ENCODE peak calls at places on chromosomes 5 and 9, in ten cellular contexts. G, K, P, F, T, E, Z, U, I and J are unnamed samples. For H3K4me1, the result is how much of the 10 kb centered on the place peaks cover.

GRCh38 chr9:113854310-113854709 is 21.8 kb upstream of the ZNF618 start:
- DNase-seq in G (no peak), K (no peak), P (no peak), F (no peak), T (no peak), E (no peak), Z (no peak), U (no peak), I (no peak), J (no peak)

GRCh38 chr5:68343421-68343826 is 127.9 kb downstream of the PIK3R1 start:
- DNase-seq in G (no peak), K (no peak), P (no peak), F (peak), T (no peak), E (no peak), Z (peak), U (no peak), I (peak), J (peak)

GRCh38 chr5:78627175-78627574 is 21.4 kb downstream of the LHFPL2 start:
- DNase-seq in G (no peak), K (no peak), P (no peak), F (no peak), T (no peak), E (no peak), Z (no peak), U (no peak), I (peak), J (no peak)

GRCh38 chr9:78296208-78296892 is 575 bp upstream of the PSAT1 start:
- DNase-seq in G (peak), K (peak), P (peak), F (peak), T (no peak), E (peak), Z (peak), U (peak), I (peak), J (peak)

GRCh38 chr5:180328296-180329137 is 24.6 kb downstream of the GFPT2 start:
- DNase-seq in G (peak), K (peak), P (peak), F (peak), T (peak), E (peak), Z (peak), U (peak), I (peak), J (peak)

GRCh38 chr5:179080724-179081123 is 20.6 kb downstream of the ZNF354C start:
- DNase-seq in G (no peak), K (no peak), P (no peak), F (no peak), T (no peak), E (no peak), Z (no peak), U (no peak), I (no peak), J (no peak)

GRCh38 chr5:106640511-106640910 is 1030.2 kb downstream of the EFNA5 start:
- DNase-seq in G (no peak), K (no peak), P (no peak), F (no peak), T (no peak), E (no peak), Z (no peak), U (no peak), I (no peak), J (no peak)

GRCh38 chr5:139880416-139881144 is 85.0 kb downstream of the PSD2 start:
- DNase-seq in G (no peak), K (no peak), P (no peak), F (no peak), T (no peak), E (no peak), Z (no peak), U (peak), I (peak), J (no peak)

GRCh38 chr9:8268881-8269280 is 469.3 kb upstream of the DMAC1 start:
- DNase-seq in G (no peak), K (no peak), P (no peak), F (no peak), T (no peak), E (no peak), Z (no peak), U (no peak), I (peak), J (no peak)

GRCh38 chr9:129632460-129632859 is 6.5 kb downstream of the NTMT1 start:
- DNase-seq in G (no peak), K (no peak), P (no peak), F (peak), T (no peak), E (no peak), Z (no peak), U (no peak), I (no peak), J (no peak)

GRCh38 chr5:135309391-135310327 is 89.4 kb downstream of the MACROH2A1 start:
- DNase-seq in G (no peak), K (no peak), P (no peak), F (no peak), T (no peak), E (no peak), Z (no peak), U (no peak), I (peak), J (no peak)

GRCh38 chr5:171420429-171421231 is 1.2 kb downstream of the FGF18 start:
- DNase-seq in G (no peak), K (no peak), P (no peak), F (peak), T (no peak), E (peak), Z (no peak), U (peak), I (peak), J (peak)

GRCh38 chr5:32508806-32509805 is 64.6 kb upstream of the ZFR start:
- DNase-seq in G (no peak), K (no peak), P (no peak), F (no peak), T (no peak), E (no peak), Z (no peak), U (no peak), I (no peak), J (peak)

GRCh38 chr5:143618146-143618545 is 193.8 kb upstream of the HMHB1 start:
- DNase-seq in G (no peak), K (no peak), P (no peak), F (no peak), T (no peak), E (no peak), Z (no peak), U (no peak), I (no peak), J (no peak)

GRCh38 chr9:85114799-85115198 is 445.3 kb downstream of the NTRK2 start:
- DNase-seq in G (no peak), K (no peak), P (no peak), F (no peak), T (no peak), E (no peak), Z (no peak), U (no peak), I (no peak), J (no peak)

GRCh38 chr9:114300846-114301797 is 21.8 kb upstream of the ORM1 start:
- DNase-seq in G (no peak), K (peak), P (no peak), F (no peak), T (no peak), E (no peak), Z (no peak), U (no peak), I (no peak), J (no peak)

GRCh38 chr5:35771321-35771720 is 85.4 kb upstream of the IL7R start:
- DNase-seq in G (no peak), K (no peak), P (no peak), F (peak), T (no peak), E (no peak), Z (no peak), U (no peak), I (peak), J (no peak)

GRCh38 chr9:93202919-93203712 is 19.2 kb downstream of the WNK2 start:
- DNase-seq in G (no peak), K (no peak), P (no peak), F (no peak), T (no peak), E (no peak), Z (no peak), U (no peak), I (no peak), J (peak)

GRCh38 chr9:95167998-95168397 is 149.5 kb downstream of the FANCC start:
- DNase-seq in G (peak), K (peak), P (peak), F (peak), T (peak), E (peak), Z (peak), U (peak), I (peak), J (no peak)

GRCh38 chr5:76724871-76725270 is 8.9 kb downstream of the F2R start:
- DNase-seq in G (no peak), K (no peak), P (peak), F (peak), T (no peak), E (no peak), Z (peak), U (no peak), I (no peak), J (peak)

GRCh38 chr9:19641046-19641445 is 147.8 kb downstream of the SLC24A2 start:
- DNase-seq in G (no peak), K (no peak), P (no peak), F (no peak), T (no peak), E (no peak), Z (no peak), U (no peak), I (peak), J (no peak)

GRCh38 chr9:97997330-97998276 is 14.5 kb downstream of the ANP32B start:
- DNase-seq in G (no peak), K (no peak), P (no peak), F (no peak), T (no peak), E (no peak), Z (no peak), U (no peak), I (no peak), J (no peak)

GRCh38 chr5:60688980-60689379 is 11.0 kb downstream of the DEPDC1B start:
- DNase-seq in G (no peak), K (no peak), P (no peak), F (no peak), T (no peak), E (no peak), Z (no peak), U (no peak), I (no peak), J (no peak)

GRCh38 chr5:138752341-138752950 is 779 bp upstream of the CTNNA1 start:
- DNase-seq in G (peak), K (peak), P (peak), F (no peak), T (peak), E (peak), Z (peak), U (no peak), I (peak), J (no peak)

DNA sequence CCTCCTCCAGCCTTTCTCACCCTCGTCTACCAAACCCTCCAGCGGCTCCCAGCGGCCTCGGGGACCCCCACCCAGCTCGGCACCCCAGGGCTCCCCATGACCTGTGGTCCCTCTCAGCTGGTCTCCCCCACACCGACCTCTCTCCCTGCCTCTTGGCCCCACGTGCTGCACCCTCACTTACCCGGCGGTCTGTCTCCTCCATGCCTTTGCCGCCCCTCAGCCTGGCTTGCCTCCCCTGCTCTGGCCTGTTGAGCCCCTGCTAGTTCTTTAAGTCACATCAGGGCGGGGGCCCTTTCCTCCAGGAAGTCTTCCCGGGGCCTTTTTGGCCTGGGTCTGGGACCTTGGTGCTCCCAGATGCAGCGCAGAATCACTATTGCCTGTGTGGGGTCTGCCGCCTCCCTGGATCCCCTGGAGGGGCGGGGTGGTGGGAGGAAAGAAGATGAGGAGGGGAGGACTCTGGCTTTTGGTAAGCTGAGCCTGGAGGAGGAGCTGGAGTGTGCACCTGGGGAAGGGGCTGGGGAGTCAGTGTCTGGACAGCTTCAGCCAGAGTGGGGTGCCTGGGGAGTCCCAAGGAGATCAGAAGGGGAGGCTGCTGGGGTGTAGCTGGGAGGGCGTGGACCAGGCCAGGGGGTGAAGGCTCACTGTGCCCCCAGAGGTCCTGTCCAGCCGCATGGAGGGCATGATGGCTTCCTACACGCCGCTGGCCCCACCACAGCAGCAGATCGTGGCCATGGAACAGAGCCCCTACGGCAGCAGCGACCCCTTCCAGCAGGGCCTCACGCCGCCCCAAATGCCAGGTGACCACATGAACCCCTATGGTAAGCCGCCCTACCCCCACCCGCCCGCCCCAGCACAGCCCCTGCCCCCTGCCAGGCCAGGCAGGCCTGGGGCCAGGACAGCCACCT is 81.7 kb downstream of the LMX1B start:
- DNase-seq in G (no peak), K (no peak), P (no peak), F (no peak), T (no peak), E (peak), Z (no peak), U (peak), I (no peak), J (peak)
- H3K4me2 ChIP-seq in G (no peak), K (no peak), P (no peak), F (no peak), T (no peak), E (no peak), Z (no peak), U (no peak), I (no peak), J (no peak)

GRCh38 chr9:120904999-120905793 is 21.4 kb downstream of the TRAF1 start:
- DNase-seq in G (peak), K (no peak), P (no peak), F (no peak), T (no peak), E (no peak), Z (no peak), U (no peak), I (no peak), J (no peak)
- H3K4me1 ChIP-seq in G (half or more), K (under half), P (under half), F (under half), T (under half), E (under half), Z (under half), U (under half), I (under half), J (under half)

GRCh38 chr5:90759119-90759518 is 200.5 kb downstream of the ADGRV1 start:
- DNase-seq in G (no peak), K (no peak), P (no peak), F (no peak), T (no peak), E (no peak), Z (no peak), U (no peak), I (no peak), J (no peak)
- TF ChIP-seq CTCF in G (no peak), K (no peak), P (no peak), F (no peak), T (no peak), E (no peak), Z (no peak), U (no peak), I (no peak), J (no peak)

GRCh38 chr9:70020217-70020616 is 23.4 kb upstream of the MAMDC2 start:
- DNase-seq in G (no peak), K (no peak), P (no peak), F (no peak), T (no peak), E (peak), Z (no peak), U (no peak), I (no peak), J (no peak)

GRCh38 chr9:70015099-70015498 is 28.5 kb upstream of the MAMDC2 start:
- DNase-seq in G (no peak), K (no peak), P (no peak), F (no peak), T (no peak), E (no peak), Z (no peak), U (no peak), I (no peak), J (no peak)

DNA sequence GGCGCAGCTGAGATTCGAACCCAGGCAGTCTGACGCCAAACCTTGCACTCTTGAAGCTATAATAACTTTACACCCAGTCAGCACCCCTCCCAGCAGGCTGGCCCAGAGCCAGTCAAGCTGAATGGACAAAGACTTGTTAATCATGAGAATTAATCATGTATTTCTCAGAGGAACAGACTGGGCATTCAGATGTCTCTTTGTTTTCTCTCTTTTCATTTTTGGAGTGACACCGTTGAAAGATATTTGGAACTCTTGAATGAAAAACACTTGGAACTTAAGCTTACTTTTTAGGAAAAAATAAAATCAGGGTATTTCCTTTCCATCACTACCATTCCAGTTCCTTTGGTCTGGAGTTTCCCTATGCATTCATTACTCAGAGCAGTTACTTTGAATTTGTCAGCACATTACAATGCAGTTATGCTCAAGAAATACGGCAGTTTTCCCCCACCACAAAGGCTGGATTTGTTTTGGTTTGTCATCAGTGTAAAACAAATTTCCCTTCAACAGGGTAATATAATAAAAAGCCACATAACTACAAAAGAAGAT is 22.5 kb upstream of the MAMDC2 start:
- DNase-seq in G (no peak), K (no peak), P (no peak), F (peak), T (no peak), E (no peak), Z (no peak), U (no peak), I (peak), J (peak)
- H3K4me2 ChIP-seq in G (no peak), K (no peak), P (no peak), F (peak), T (peak), E (no peak), Z (no peak), U (peak), I (peak), J (peak)

DNA sequence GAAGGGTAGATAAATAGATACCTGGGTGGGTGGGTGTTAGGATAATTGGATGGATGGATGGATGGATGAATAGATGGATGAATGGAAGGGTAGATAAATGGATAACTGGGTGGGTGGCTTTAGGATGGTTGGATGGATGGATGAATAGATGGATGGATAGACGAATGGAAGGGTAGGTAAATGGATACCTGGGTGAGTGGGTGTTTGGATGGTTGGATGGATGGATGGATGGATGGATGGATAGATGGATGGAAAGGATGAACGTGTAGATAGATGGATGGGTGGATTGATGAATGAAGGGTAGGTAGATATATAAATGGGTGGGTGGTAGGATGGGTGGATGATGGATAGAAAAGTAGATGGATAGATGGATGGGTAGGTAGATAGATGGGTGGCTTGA is 59.8 kb upstream of the RXRA start:
- DNase-seq in G (no peak), K (no peak), P (no peak), F (no peak), T (no peak), E (no peak), Z (no peak), U (no peak), I (no peak), J (no peak)
- H3K4me1 ChIP-seq in G (under half), K (under half), P (half or more), F (under half), T (under half), E (under half), Z (under half), U (under half), I (under half), J (under half)

GRCh38 chr9:127698985-127699670 is 7.7 kb upstream of the CFAP157 start:
- DNase-seq in G (peak), K (peak), P (no peak), F (peak), T (peak), E (peak), Z (peak), U (peak), I (peak), J (peak)
- TF ChIP-seq CTCF in G (no peak), K (no peak), P (no peak), F (no peak), T (no peak), E (peak), Z (no peak), U (no peak), I (no peak), J (no peak)

GRCh38 chr5:169512385-169512784 is 71.2 kb upstream of the SPDL1 start:
- DNase-seq in G (no peak), K (no peak), P (no peak), F (no peak), T (no peak), E (no peak), Z (no peak), U (no peak), I (no peak), J (no peak)

GRCh38 chr5:169507051-169507450 is 76.5 kb upstream of the SPDL1 start:
- DNase-seq in G (no peak), K (no peak), P (no peak), F (no peak), T (no peak), E (no peak), Z (no peak), U (no peak), I (no peak), J (no peak)

GRCh38 chr5:169511708-169512107 is 71.9 kb upstream of the SPDL1 start:
- DNase-seq in G (no peak), K (no peak), P (no peak), F (no peak), T (no peak), E (no peak), Z (no peak), U (no peak), I (no peak), J (no peak)
- H3K4me2 ChIP-seq in G (no peak), K (no peak), P (no peak), F (no peak), T (no peak), E (no peak), Z (no peak), U (no peak), I (no peak), J (no peak)

DNA sequence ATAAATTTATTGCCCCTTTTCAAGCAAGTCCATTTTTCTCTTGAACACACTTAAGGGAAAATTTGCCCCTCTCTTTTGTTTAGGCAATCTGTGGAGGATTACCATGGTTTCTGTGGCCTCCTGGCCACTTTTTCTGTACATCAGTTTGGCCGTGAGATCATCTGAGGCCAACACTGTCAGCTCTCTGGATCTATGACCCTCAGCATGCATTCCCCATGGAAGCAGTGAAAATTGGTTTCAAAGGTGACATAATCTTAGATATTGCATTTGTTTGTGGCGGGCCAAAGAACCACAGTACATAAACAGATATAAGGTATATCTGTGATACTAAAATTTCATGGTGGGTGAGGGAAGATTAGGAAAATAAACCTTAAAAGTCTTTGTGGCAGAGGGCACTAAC is 4.6 kb upstream of the ZNF474 start:
- DNase-seq in G (no peak), K (no peak), P (no peak), F (no peak), T (no peak), E (no peak), Z (no peak), U (no peak), I (no peak), J (no peak)
- H3K4me1 ChIP-seq in G (under half), K (under half), P (under half), F (under half), T (under half), E (under half), Z (under half), U (under half), I (under half), J (under half)

DNA sequence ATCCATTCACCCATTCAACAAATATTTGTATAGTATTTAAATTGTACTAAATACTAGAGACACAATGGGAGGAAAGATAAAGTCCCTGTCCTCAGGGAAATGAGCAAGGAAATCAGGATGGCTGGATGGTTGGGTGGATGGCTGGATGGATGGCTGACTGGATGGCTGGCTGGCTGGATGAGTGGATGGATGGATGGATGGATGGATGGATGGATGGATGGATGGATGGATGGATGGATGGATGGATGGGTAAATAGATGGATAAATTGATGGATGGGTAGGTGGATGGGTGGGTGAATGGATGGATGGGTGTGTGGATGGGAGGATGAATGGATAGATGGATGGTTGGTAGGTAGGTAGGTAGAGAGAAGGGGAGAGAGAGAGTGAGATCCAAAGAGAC is 41.5 kb upstream of the WWC1 start:
- DNase-seq in G (no peak), K (no peak), P (no peak), F (no peak), T (no peak), E (no peak), Z (no peak), U (no peak), I (no peak), J (no peak)
- TF ChIP-seq CTCF in G (no peak), K (no peak), P (no peak), F (no peak), T (no peak), E (no peak), Z (no peak), U (no peak), I (no peak), J (no peak)